ENCODE peak calls at places on chromosomes 11 and 22, in four cellular contexts. M, O, U and L are unnamed samples.

GRCh38 chr11:40306938-40307548 is 1152.4 kb downstream of the LRRC4C start:
- DNase-seq in M (peak; percentile 63), O (no peak), U (peak; percentile 28), L (no peak)

GRCh38 chr22:50673231-50674126 is 856 bp downstream of the SHANK3 start:
- DNase-seq in M (no peak), O (no peak), U (peak; percentile 6), L (no peak)

GRCh38 chr22:19180234-19180633 is 1.7 kb upstream of the SLC25A1 start:
- DNase-seq in M (no peak), O (no peak), U (no peak), L (no peak)

GRCh38 chr11:77035580-77035979 is 1.4 kb downstream of the B3GNT6 start:
- DNase-seq in M (no peak), O (no peak), U (no peak), L (no peak)

GRCh38 chr11:38046571-38047135 is 1448.6 kb upstream of the RAG2 start:
- DNase-seq in M (no peak), O (no peak), U (no peak), L (no peak)

GRCh38 chr11:125457814-125458343 is 38.2 kb downstream of the FEZ1 start:
- DNase-seq in M (peak; percentile 81), O (peak; percentile 26), U (peak; percentile 38), L (no peak)

GRCh38 chr11:94732617-94733292 is 35.4 kb upstream of the AMOTL1 start:
- DNase-seq in M (peak; percentile 87), O (no peak), U (no peak), L (no peak)

GRCh38 chr11:108233277-108233945 is 10.5 kb downstream of the ATM start:
- DNase-seq in M (no peak), O (no peak), U (no peak), L (no peak)

GRCh38 chr11:27216268-27217149 is 146.5 kb downstream of the CCDC34 start:
- DNase-seq in M (peak; percentile 75), O (no peak), U (no peak), L (peak; percentile 83)

GRCh38 chr22:44888491-44888941 is 121.3 kb downstream of the PHF21B start:
- DNase-seq in M (no peak), O (no peak), U (no peak), L (no peak)

GRCh38 chr11:20608938-20609337 is 9.5 kb downstream of the SLC6A5 start:
- DNase-seq in M (no peak), O (no peak), U (no peak), L (no peak)

GRCh38 chr22:19669570-19669969 is 44.7 kb upstream of the SEPTIN5 start:
- DNase-seq in M (no peak), O (no peak), U (no peak), L (no peak)

GRCh38 chr11:107776062-107776461 is 64.2 kb upstream of the SLN start:
- DNase-seq in M (no peak), O (no peak), U (no peak), L (no peak)

GRCh38 chr11:36376315-36376887 is 80.3 kb downstream of the PRR5L start:
- DNase-seq in M (peak; percentile 18), O (no peak), U (no peak), L (peak; percentile 87)

GRCh38 chr22:24304067-24304675 is 33.5 kb downstream of the SPECC1L start:
- DNase-seq in M (no peak), O (no peak), U (no peak), L (no peak)

GRCh38 chr11:123069878-123070821 is 8.2 kb upstream of the HSPA8 start:
- DNase-seq in M (no peak), O (no peak), U (no peak), L (no peak)

GRCh38 chr11:105181100-105181499 is 41.5 kb upstream of the CARD18 start:
- DNase-seq in M (peak; percentile 76), O (peak; percentile 25), U (no peak), L (no peak)

GRCh38 chr22:20604776-20605221 is 97.4 kb downstream of the MED15 start:
- DNase-seq in M (no peak), O (no peak), U (peak; percentile 91), L (no peak)

GRCh38 chr11:72239849-72240460 is 4.0 kb downstream of the PHOX2A start:
- DNase-seq in M (no peak), O (no peak), U (no peak), L (peak; percentile 85)

GRCh38 chr11:86214710-86215109 is 29.8 kb upstream of the EED start:
- DNase-seq in M (no peak), O (no peak), U (no peak), L (no peak)

GRCh38 chr11:11415786-11416390 is 62.8 kb upstream of the CSNK2A3 start:
- DNase-seq in M (no peak), O (no peak), U (no peak), L (no peak)

GRCh38 chr22:30289126-30289979 is at the start of gene CASTOR1:
- DNase-seq in M (peak; percentile 97), O (peak; percentile 97), U (peak; percentile 97), L (peak; percentile 98)

GRCh38 chr22:30291334-30291892 is 2.1 kb upstream of the CASTOR1 start:
- DNase-seq in M (no peak), O (no peak), U (no peak), L (no peak)

GRCh38 chr22:30290318-30290678 is 993 bp upstream of the CASTOR1 start:
- DNase-seq in M (peak; percentile 23), O (no peak), U (no peak), L (no peak)

GRCh38 chr22:30289980-30290313 is 642 bp upstream of the CASTOR1 start:
- DNase-seq in M (no peak), O (no peak), U (no peak), L (no peak)

DNA sequence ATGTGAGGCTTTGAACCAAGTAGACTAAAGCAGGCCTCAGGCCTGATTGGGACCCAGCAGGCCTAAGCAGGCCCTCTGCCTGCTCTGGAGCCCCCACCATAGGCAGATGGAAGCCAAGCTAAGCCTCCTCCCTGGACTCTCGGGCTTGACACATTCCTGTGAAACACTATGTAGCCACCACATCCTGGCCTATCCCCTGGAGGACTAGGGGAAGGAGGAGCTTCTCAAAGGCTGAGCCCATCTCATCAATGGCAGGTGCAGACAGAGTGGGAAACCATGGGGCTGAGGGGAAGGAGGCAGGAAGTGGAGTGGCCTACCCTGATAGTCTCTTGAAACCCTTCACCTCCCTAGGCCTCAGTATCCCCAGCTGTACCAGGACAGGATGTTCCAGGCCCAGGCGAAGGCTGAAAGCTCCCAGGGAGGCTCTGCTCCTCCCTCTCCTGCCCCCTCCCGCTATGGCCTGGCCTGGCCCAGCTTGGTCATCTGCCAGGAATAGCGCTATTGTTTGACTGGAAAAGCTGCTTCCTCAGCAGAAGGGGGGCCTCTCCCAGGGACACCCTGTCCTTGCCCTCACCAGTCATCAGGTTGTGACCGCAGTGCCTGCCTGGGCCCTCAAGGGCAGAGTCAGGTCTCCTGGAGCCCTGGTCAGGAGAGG is 1.5 kb upstream of the CASTOR1 start:
- DNase-seq in M (peak; percentile 48), O (peak; percentile 90), U (no peak), L (peak; percentile 87)
- TF ChIP-seq POLR2A in M (no peak), O (peak; percentile 45), U (no peak), L (no peak)

GRCh38 chr11:130872961-130873360 is 43.3 kb downstream of the SNX19 start:
- DNase-seq in M (peak; percentile 87), O (no peak), U (no peak), L (no peak)
- H3K36me3 ChIP-seq in M (peaks cover 25% of the 10 kb centered on the region), O (no peaks in the 10 kb centered on the region), U (peaks cover 43% of the 10 kb centered on the region), L (no peaks in the 10 kb centered on the region)

GRCh38 chr22:37676691-37677627 is 1.5 kb downstream of the LGALS1 start:
- DNase-seq in M (peak; percentile 98), O (peak; percentile 85), U (peak; percentile 77), L (peak; percentile 97)
- TF ChIP-seq POLR2A in M (peak; percentile 90), O (peak; percentile 36), U (no peak), L (no peak)

GRCh38 chr11:9577032-9577431 is 3.6 kb downstream of the WEE1 start:
- DNase-seq in M (peak; percentile 73), O (no peak), U (no peak), L (no peak)

GRCh38 chr11:9580894-9581293 is 7.4 kb downstream of the WEE1 start:
- DNase-seq in M (no peak), O (no peak), U (no peak), L (no peak)

GRCh38 chr11:9575531-9576240 is 2.2 kb downstream of the WEE1 start:
- DNase-seq in M (no peak), O (no peak), U (no peak), L (no peak)

GRCh38 chr11:9577551-9577950 is 4.1 kb downstream of the WEE1 start:
- DNase-seq in M (peak; percentile 58), O (no peak), U (no peak), L (no peak)

DNA sequence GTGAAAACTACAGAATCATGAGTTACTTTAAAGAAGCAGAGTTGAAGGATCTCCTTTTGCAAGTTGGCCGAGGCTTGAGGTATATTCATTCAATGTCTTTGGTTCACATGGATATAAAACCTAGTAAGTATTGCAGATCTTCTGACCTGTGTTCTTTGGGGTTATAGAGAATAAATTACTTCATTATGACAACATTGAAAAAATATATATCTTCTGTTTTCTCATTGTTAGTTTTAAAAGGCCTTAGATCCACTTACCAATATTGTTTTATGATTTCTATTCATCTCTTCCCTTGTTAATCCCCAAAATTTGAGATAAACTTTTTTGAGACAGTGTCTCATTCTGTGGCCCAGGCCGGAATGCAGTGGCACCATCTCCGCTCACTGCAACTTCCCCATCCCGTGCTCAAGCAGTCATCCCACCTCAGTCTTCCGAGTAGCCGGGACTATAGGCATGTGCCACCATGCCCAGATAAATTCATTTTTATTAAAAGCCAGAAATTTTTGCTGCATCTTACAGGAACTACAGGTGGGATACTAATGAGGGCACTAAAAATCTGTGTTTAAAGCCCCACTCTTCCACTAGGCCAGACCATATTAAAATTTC is 8.2 kb downstream of the WEE1 start:
- DNase-seq in M (no peak), O (no peak), U (no peak), L (no peak)
- H3K36me3 ChIP-seq in M (peaks cover 36% of the 10 kb centered on the region), O (no peaks in the 10 kb centered on the region), U (peaks cover 95% of the 10 kb centered on the region), L (peaks cover 73% of the 10 kb centered on the region)

GRCh38 chr22:45905924-45906865 is 70.8 kb downstream of the WNT7B start:
- DNase-seq in M (peak; percentile 62), O (no peak), U (no peak), L (no peak)
- TF ChIP-seq POLR2A in M (no peak), O (no peak), U (no peak), L (no peak)

GRCh38 chr22:40323681-40324083 is 22.6 kb upstream of the ADSL start:
- DNase-seq in M (no peak), O (no peak), U (no peak), L (no peak)
- H3K36me3 ChIP-seq in M (peaks cover 25% of the 10 kb centered on the region), O (no peaks in the 10 kb centered on the region), U (peaks cover 32% of the 10 kb centered on the region), L (no peaks in the 10 kb centered on the region)

DNA sequence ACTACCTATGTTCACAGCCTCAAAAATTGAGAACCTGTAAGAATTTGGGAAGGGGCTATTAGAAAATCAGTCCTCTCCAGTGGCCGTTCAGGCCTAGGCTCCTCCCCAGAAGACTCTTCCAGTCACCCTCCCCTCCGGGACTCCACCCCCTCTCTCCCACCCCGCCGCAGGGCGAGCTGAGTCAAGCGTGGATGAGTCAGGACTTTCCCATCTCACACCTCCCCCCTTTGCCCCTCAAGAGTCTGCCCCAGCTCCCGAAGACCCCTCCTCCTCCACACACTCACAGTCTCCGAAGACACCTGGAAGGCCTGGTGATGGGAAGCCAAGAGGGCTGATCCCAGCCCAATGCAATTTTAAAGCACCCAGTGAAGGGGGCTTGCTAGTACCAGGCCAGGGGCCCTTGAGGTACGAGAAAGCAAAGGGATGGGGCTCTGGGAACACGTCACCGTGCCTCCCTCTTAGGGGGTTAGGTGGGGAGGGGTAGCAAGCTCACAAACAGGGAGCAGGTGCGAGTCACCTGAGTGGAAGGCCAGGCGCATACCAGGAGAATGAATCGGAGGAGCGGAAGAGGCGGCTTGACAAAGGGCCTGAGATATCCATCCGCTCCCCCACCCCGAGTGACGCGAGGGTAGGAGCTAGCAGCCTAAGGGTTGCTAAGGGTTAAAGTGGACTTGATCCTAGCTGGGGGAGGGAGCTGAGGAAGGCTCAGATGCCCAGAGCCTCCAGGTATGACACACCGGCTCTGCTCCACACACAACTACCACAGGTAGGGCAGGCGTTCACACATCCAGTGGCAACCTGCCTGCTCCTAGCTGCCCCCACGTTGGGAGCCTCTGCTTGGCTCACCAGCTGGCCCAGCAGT is 13.6 kb downstream of the BCL9L start:
- DNase-seq in M (peak; percentile 93), O (peak; percentile 74), U (peak; percentile 84), L (peak; percentile 82)
- TF ChIP-seq POLR2A in M (no peak), O (no peak), U (peak; percentile 68), L (no peak)